ENCODE peak calls at places on chromosomes 16 and 17, in ten cellular contexts. W, Y, P, L, E, J, F, X, G and A are unnamed samples.

GRCh38 chr17:10616502-10617119 is 40.5 kb downstream of the MYH3 start:
- DNase-seq in W (peak), Y (peak), P (peak), L (peak), E (peak), J (peak), F (peak), X (peak), G (peak), A (peak)

GRCh38 chr17:81980752-81981239 is 3.4 kb downstream of the ASPSCR1 start:
- DNase-seq in W (no peak), Y (no peak), P (no peak), L (no peak), E (no peak), J (no peak), F (no peak), X (no peak), G (no peak), A (no peak)

GRCh38 chr16:15542261-15542660 is 100.7 kb downstream of the MARF1 start:
- DNase-seq in W (no peak), Y (no peak), P (no peak), L (no peak), E (no peak), J (no peak), F (no peak), X (no peak), G (no peak), A (no peak)

GRCh38 chr17:4104506-4104905 is 38.3 kb downstream of the ZZEF1 start:
- DNase-seq in W (no peak), Y (no peak), P (no peak), L (no peak), E (no peak), J (no peak), F (no peak), X (no peak), G (no peak), A (no peak)

GRCh38 chr16:46629331-46629843 is 8.2 kb upstream of the SHCBP1 start:
- DNase-seq in W (peak), Y (no peak), P (no peak), L (no peak), E (peak), J (no peak), F (peak), X (no peak), G (no peak), A (no peak)

GRCh38 chr16:8528471-8528870 is 61.8 kb downstream of the TMEM114 start:
- DNase-seq in W (no peak), Y (no peak), P (no peak), L (no peak), E (no peak), J (no peak), F (no peak), X (no peak), G (no peak), A (no peak)

GRCh38 chr17:77526728-77527355 is 386.1 kb downstream of the SEC14L1 start:
- DNase-seq in W (no peak), Y (no peak), P (peak), L (no peak), E (no peak), J (no peak), F (no peak), X (no peak), G (no peak), A (no peak)

GRCh38 chr17:39651908-39652634 is 13.1 kb upstream of the TCAP start:
- DNase-seq in W (peak), Y (no peak), P (no peak), L (no peak), E (no peak), J (peak), F (no peak), X (no peak), G (no peak), A (no peak)

GRCh38 chr17:79742589-79742918 is 11.8 kb downstream of the ENPP7 start:
- DNase-seq in W (no peak), Y (no peak), P (no peak), L (no peak), E (no peak), J (no peak), F (no peak), X (no peak), G (no peak), A (no peak)

GRCh38 chr17:43694081-43694870 is 32.6 kb upstream of the MEOX1 start:
- DNase-seq in W (peak), Y (peak), P (peak), L (peak), E (peak), J (peak), F (peak), X (peak), G (peak), A (peak)

GRCh38 chr17:38604479-38605229 is 1.1 kb downstream of the SRCIN1 start:
- DNase-seq in W (peak), Y (peak), P (no peak), L (no peak), E (peak), J (no peak), F (no peak), X (peak), G (no peak), A (peak)

GRCh38 chr16:22065252-22065651 is 27.1 kb upstream of the VWA3A start:
- DNase-seq in W (no peak), Y (no peak), P (no peak), L (no peak), E (no peak), J (no peak), F (no peak), X (no peak), G (no peak), A (no peak)

GRCh38 chr16:22077700-22078313 is 14.5 kb upstream of the VWA3A start:
- DNase-seq in W (peak), Y (peak), P (no peak), L (peak), E (peak), J (peak), F (peak), X (peak), G (peak), A (peak)

DNA sequence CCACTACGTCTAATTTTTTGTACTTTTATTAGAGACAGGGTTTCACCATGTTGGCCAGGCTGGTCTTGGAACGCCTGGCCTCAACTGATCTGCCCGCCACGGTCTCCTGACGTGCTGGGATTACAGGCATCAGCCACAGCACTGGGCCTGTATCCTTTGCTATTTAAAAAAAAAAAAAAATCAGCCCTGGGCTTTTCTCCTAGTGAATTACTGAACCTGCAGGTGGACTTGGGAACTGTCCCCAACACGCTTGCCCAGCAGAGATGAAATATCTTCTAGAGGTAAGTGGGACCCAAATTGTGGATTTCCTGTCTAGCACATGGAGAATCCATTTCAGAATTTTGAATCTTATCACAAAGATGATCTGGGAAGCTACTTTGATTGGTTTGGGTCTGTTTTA is 14.8 kb downstream of the CNOT1 start:
- DNase-seq in W (no peak), Y (no peak), P (no peak), L (no peak), E (no peak), J (no peak), F (no peak), X (no peak), G (no peak), A (no peak)
- TF ChIP-seq CTCF in W (no peak), Y (no peak), P (no peak), L (no peak), E (no peak), J (no peak), F (no peak), X (no peak), G (no peak), A (no peak)

GRCh38 chr16:88922114-88922825 is 54.7 kb downstream of the CBFA2T3 start:
- DNase-seq in W (peak), Y (no peak), P (peak), L (no peak), E (no peak), J (peak), F (peak), X (no peak), G (peak), A (no peak)
- TF ChIP-seq CTCF in W (no peak), Y (no peak), P (no peak), L (no peak), E (no peak), J (no peak), F (no peak), X (no peak), G (no peak), A (no peak)

GRCh38 chr16:87927195-87927562 is 9.2 kb downstream of the CA5A start:
- DNase-seq in W (no peak), Y (no peak), P (no peak), L (no peak), E (no peak), J (no peak), F (no peak), X (no peak), G (no peak), A (no peak)

GRCh38 chr16:87931504-87931903 is 4.8 kb downstream of the CA5A start:
- DNase-seq in W (no peak), Y (no peak), P (no peak), L (no peak), E (no peak), J (no peak), F (peak), X (no peak), G (no peak), A (no peak)

GRCh38 chr16:87933140-87933495 is 3.2 kb downstream of the CA5A start:
- DNase-seq in W (no peak), Y (no peak), P (no peak), L (no peak), E (no peak), J (no peak), F (no peak), X (no peak), G (no peak), A (no peak)

GRCh38 chr16:87929986-87930385 is 6.3 kb downstream of the CA5A start:
- DNase-seq in W (no peak), Y (no peak), P (no peak), L (no peak), E (no peak), J (no peak), F (no peak), X (no peak), G (no peak), A (no peak)

DNA sequence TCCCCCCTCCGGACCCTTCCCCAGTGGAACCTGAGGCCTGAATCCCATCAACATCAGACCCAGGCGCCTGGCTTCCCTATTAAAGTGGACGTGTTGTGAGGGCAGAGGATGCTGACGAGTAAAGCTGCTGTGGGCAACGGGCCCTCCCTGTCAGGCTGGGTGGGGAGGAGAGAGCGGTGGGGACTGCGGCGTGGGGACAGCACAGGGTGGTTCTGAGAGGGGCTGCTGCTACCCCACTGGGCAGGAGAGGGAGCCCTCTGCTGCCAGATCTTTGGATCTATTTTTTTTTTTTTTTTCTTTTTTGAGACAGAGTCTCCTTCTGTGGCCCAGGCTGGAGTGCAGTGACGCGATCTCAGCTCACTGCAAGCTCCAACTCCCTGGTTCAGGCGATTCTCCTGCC is 5.9 kb downstream of the CA5A start:
- DNase-seq in W (peak), Y (no peak), P (no peak), L (no peak), E (no peak), J (no peak), F (no peak), X (peak), G (no peak), A (no peak)
- TF ChIP-seq CTCF in W (peak), Y (peak), P (peak), L (no peak), E (peak), J (no peak), F (peak), X (peak), G (no peak), A (peak)

GRCh38 chr17:42428141-42428944 is 5.3 kb upstream of the CAVIN1 start:
- DNase-seq in W (peak), Y (peak), P (no peak), L (peak), E (peak), J (peak), F (peak), X (peak), G (peak), A (peak)
- TF ChIP-seq CTCF in W (peak), Y (peak), P (peak), L (peak), E (peak), J (peak), F (peak), X (peak), G (peak), A (peak)

GRCh38 chr16:76456016-76456415 is 178.8 kb downstream of the CNTNAP4 start:
- DNase-seq in W (no peak), Y (no peak), P (no peak), L (no peak), E (no peak), J (no peak), F (no peak), X (no peak), G (peak), A (no peak)
- TF ChIP-seq CTCF in W (no peak), Y (no peak), P (no peak), L (no peak), E (no peak), J (no peak), F (no peak), X (no peak), G (no peak), A (no peak)

GRCh38 chr16:64717871-64718270 is 404.0 kb downstream of the CDH11 start:
- DNase-seq in W (no peak), Y (no peak), P (no peak), L (no peak), E (no peak), J (no peak), F (no peak), X (no peak), G (no peak), A (no peak)
- TF ChIP-seq CTCF in W (no peak), Y (no peak), P (no peak), L (no peak), E (no peak), J (no peak), F (no peak), X (no peak), G (no peak), A (no peak)

DNA sequence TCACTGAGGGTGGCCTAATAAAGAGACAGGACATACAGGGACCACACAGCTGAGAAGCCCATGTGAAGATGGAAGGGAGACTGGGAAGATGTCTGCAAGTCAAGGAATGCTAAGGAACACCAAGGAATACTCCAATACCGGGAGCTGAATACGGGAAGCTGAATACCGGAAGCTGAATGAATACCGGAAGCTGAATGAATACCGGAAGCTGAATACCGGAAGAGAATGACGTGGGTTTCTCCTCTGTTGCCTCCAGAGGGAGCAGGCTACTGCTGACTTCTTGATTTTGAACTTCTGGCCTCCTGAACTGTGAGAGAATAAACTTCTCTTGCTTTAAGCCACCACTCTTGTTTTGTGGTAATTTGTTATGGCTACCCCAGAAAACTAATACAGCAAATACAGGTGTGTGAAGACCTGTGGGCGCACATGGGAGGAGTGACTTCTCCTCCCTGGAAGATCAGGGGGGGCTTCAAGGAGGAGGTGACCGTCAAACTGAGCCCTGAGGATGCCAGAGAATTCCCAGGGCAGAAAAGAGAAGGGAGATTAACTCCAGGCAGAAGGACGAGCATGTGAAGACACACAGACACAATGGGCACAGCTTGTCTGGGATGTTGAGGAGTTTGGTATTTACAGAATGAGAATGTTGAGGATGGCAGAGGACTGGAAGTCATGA is 259.9 kb downstream of the IRF8 start:
- DNase-seq in W (no peak), Y (no peak), P (no peak), L (no peak), E (no peak), J (no peak), F (no peak), X (peak), G (no peak), A (no peak)
- TF ChIP-seq CTCF in W (no peak), Y (no peak), P (no peak), L (no peak), E (no peak), J (no peak), F (no peak), X (peak), G (no peak), A (no peak)

DNA sequence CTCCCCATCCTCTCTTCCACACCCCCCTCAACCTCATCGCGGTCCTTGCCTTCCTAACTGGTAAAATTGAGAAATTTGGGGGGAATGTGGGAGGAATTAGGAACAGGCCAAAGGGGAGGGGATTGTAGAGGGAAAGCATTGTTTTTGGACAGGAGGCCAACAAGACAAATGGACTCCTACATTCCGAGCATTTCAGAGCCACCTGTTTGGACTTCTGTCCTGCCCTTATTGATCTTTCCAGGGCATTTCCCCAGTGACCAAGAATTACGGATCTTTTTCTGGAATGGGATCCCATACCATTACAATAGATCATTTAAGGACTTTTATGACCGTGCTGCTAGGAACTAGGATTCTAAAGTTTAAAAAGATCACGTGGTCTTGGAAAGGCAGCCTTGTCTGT is 221.3 kb upstream of the ASIC2 start:
- DNase-seq in W (no peak), Y (no peak), P (no peak), L (no peak), E (no peak), J (no peak), F (no peak), X (no peak), G (no peak), A (no peak)
- TF ChIP-seq CTCF in W (no peak), Y (no peak), P (no peak), L (no peak), E (no peak), J (no peak), F (no peak), X (no peak), G (no peak), A (no peak)

DNA sequence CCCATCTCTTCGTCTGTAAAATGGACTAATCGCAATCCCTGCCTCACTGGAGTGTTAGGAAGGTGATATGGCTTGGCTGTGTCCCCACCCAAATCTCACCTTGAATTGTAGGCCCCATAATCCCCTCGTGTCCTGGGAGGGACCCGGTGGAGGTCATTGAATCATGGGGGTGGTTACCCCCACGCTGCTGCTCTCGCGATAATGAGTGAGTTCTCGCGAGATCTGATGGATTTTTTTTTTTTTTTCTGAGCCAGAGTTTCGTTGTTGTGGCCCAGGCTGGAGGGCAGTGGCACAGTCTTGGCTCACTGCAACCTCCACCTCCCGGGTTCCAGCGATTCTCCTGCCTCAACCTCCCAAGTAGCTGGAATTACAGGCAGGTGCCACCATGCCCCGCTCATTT is 11.2 kb downstream of the TRARG1 start:
- DNase-seq in W (no peak), Y (no peak), P (no peak), L (no peak), E (no peak), J (no peak), F (no peak), X (no peak), G (no peak), A (no peak)
- TF ChIP-seq CTCF in W (no peak), Y (no peak), P (no peak), L (no peak), E (no peak), J (no peak), F (no peak), X (no peak), G (no peak), A (no peak)